ENCODE peak calls at places on chromosomes 7 and 10, in six cellular contexts. A is NCI-H446; X is GM18507; P is CD8-positive, alpha-beta T cell; H is lower leg skin; V is choroid plexus epithelial cell. Q is an unnamed sample.
A peak's percentile ranks its signal among the peaks of the same experiment; 100 is the strongest.

GRCh38 chr7:6090738-6091505 is 59.7 kb downstream of the ANKRD61 start:
- DNase-seq in A (no peak), X (no peak), P (no peak), H (no peak), V (no peak), Q (no peak)

GRCh38 chr10:13560597-13560996 is 26.2 kb upstream of the PRPF18 start:
- DNase-seq in A (peak; percentile 88), X (no peak), P (no peak), H (no peak), V (peak; percentile 35), Q (no peak)

GRCh38 chr7:42227931-42228591 is 8.9 kb downstream of the GLI3 start:
- DNase-seq in A (no peak), X (no peak), P (no peak), H (no peak), V (peak; percentile 57), Q (no peak)

GRCh38 chr7:47380325-47381131 is 201.4 kb downstream of the TNS3 start:
- DNase-seq in A (no peak), X (no peak), P (no peak), H (peak; percentile 83), V (peak; percentile 39), Q (no peak)

GRCh38 chr10:64369885-64370773 is 848.9 kb downstream of the REEP3 start:
- DNase-seq in A (no peak), X (no peak), P (no peak), H (no peak), V (no peak), Q (no peak)

GRCh38 chr7:54785261-54785660 is 26.2 kb upstream of the SEC61G start:
- DNase-seq in A (no peak), X (no peak), P (no peak), H (no peak), V (no peak), Q (no peak)

GRCh38 chr7:151157645-151158329 is 9.7 kb downstream of the GBX1 start:
- DNase-seq in A (no peak), X (no peak), P (no peak), H (no peak), V (peak; percentile 21), Q (no peak)

GRCh38 chr10:44245601-44245938 is 139.3 kb downstream of the CXCL12 start:
- DNase-seq in A (no peak), X (no peak), P (no peak), H (no peak), V (peak; percentile 53), Q (no peak)

GRCh38 chr10:62545667-62546066 is 171.5 kb downstream of the ZNF365 start:
- DNase-seq in A (no peak), X (no peak), P (no peak), H (no peak), V (peak; percentile 59), Q (no peak)

GRCh38 chr10:78457804-78458483 is 424.3 kb downstream of the RPS24 start:
- DNase-seq in A (no peak), X (no peak), P (no peak), H (peak; percentile 1), V (peak; percentile 45), Q (no peak)

GRCh38 chr7:2928613-2929311 is 84.7 kb upstream of the GNA12 start:
- DNase-seq in A (no peak), X (no peak), P (no peak), H (peak; percentile 70), V (no peak), Q (no peak)

GRCh38 chr7:131012477-131013031 is 278.5 kb upstream of the KLF14 start:
- DNase-seq in A (no peak), X (no peak), P (no peak), H (no peak), V (no peak), Q (no peak)

GRCh38 chr7:123190109-123190831 is 9.5 kb downstream of the SLC13A1 start:
- DNase-seq in A (no peak), X (no peak), P (no peak), H (no peak), V (no peak), Q (no peak)

GRCh38 chr10:127161482-127161881 is 34.9 kb downstream of the INSYN2A start:
- DNase-seq in A (no peak), X (no peak), P (no peak), H (no peak), V (no peak), Q (no peak)

GRCh38 chr10:60578217-60578616 is 188.5 kb upstream of the ANK3 start:
- DNase-seq in A (no peak), X (no peak), P (no peak), H (no peak), V (no peak), Q (no peak)

GRCh38 chr10:3141361-3142005 is 31.1 kb downstream of the PITRM1 start:
- DNase-seq in A (no peak), X (no peak), P (no peak), H (no peak), V (no peak), Q (no peak)

GRCh38 chr7:101936612-101937231 is 119.3 kb downstream of the CUX1 start:
- DNase-seq in A (no peak), X (no peak), P (no peak), H (no peak), V (peak; percentile 65), Q (no peak)

GRCh38 chr7:142108728-142109505 is 2.6 kb upstream of the MGAM2 start:
- DNase-seq in A (no peak), X (no peak), P (no peak), H (no peak), V (no peak), Q (no peak)

GRCh38 chr7:93566876-93567275 is 7.6 kb downstream of the CALCR start:
- DNase-seq in A (no peak), X (no peak), P (no peak), H (no peak), V (peak; percentile 59), Q (no peak)